ENCODE peak calls at places on chromosomes 2 and 18, in six cellular contexts. One of them, this sample, is unnamed.

GRCh38 chr2:107132141-107132540 is 246.2 kb upstream of the ST6GAL2 start:
- DNase-seq in H1: no peak
- DNase-seq in mesenchymal stem cell: no peak
- DNase-seq in neuronal stem cell: no peak
- DNase-seq in H9: no peak
- DNase-seq in mesendoderm: no peak
- DNase-seq in this sample: no peak

GRCh38 chr18:39564716-39565115 is 1999.1 kb upstream of the CELF4 start:
- DNase-seq in H1: no peak
- DNase-seq in mesenchymal stem cell: peak; percentile 51
- DNase-seq in mesendoderm: no peak
- DNase-seq in H9: no peak
- DNase-seq in neuronal stem cell: no peak
- DNase-seq in this sample: no peak

GRCh38 chr2:230738391-230738811 is 25.8 kb downstream of the CAB39 start:
- DNase-seq in H1: no peak
- DNase-seq in H9: no peak
- DNase-seq in neuronal stem cell: no peak
- DNase-seq in mesenchymal stem cell: peak; percentile 83
- DNase-seq in mesendoderm: no peak
- DNase-seq in this sample: peak; percentile 63

GRCh38 chr2:126527836-126528490 is 128.0 kb upstream of the GYPC start:
- DNase-seq in H1: peak; percentile 79
- DNase-seq in H9: peak; percentile 80
- DNase-seq in mesendoderm: peak; percentile 82
- DNase-seq in mesenchymal stem cell: peak; percentile 61
- DNase-seq in neuronal stem cell: no peak
- DNase-seq in this sample: peak; percentile 58

GRCh38 chr2:19786408-19787058 is 115.2 kb downstream of the TTC32 start:
- DNase-seq in neuronal stem cell: no peak
- DNase-seq in H9: no peak
- DNase-seq in mesendoderm: peak; percentile 60
- DNase-seq in H1: no peak
- DNase-seq in mesenchymal stem cell: peak; percentile 66
- DNase-seq in this sample: peak; percentile 86

GRCh38 chr2:177680866-177681358 is 288.3 kb downstream of the AGPS start:
- DNase-seq in H9: no peak
- DNase-seq in H1: no peak
- DNase-seq in neuronal stem cell: no peak
- DNase-seq in mesendoderm: no peak
- DNase-seq in mesenchymal stem cell: no peak
- DNase-seq in this sample: no peak

GRCh38 chr2:183037281-183037659 is 987 bp downstream of the NCKAP1 start:
- DNase-seq in mesenchymal stem cell: peak; percentile 57
- DNase-seq in mesendoderm: peak; percentile 51
- DNase-seq in H1: no peak
- DNase-seq in neuronal stem cell: no peak
- DNase-seq in H9: no peak
- DNase-seq in this sample: peak; percentile 47

GRCh38 chr2:43941359-43941758 is 54.4 kb downstream of the LRPPRC start:
- DNase-seq in mesenchymal stem cell: no peak
- DNase-seq in H9: no peak
- DNase-seq in H1: no peak
- DNase-seq in mesendoderm: no peak
- DNase-seq in neuronal stem cell: no peak
- DNase-seq in this sample: no peak

GRCh38 chr2:86622878-86623548 is 652 bp downstream of the RNF103 start:
- DNase-seq in H9: no peak
- DNase-seq in neuronal stem cell: peak; percentile 33
- DNase-seq in H1: peak; percentile 66
- DNase-seq in mesendoderm: no peak
- DNase-seq in mesenchymal stem cell: no peak
- DNase-seq in this sample: no peak

GRCh38 chr18:78525364-78526111 is 454.1 kb upstream of the SALL3 start:
- DNase-seq in neuronal stem cell: no peak
- DNase-seq in H9: no peak
- DNase-seq in mesenchymal stem cell: no peak
- DNase-seq in H1: no peak
- DNase-seq in mesendoderm: no peak
- DNase-seq in this sample: peak; percentile 1

GRCh38 chr18:58792086-58792485 is 72.6 kb upstream of the ZNF532 start:
- DNase-seq in mesendoderm: no peak
- DNase-seq in mesenchymal stem cell: no peak
- DNase-seq in H1: no peak
- DNase-seq in H9: no peak
- DNase-seq in neuronal stem cell: no peak
- DNase-seq in this sample: no peak

GRCh38 chr2:19819097-19820065 is 82.4 kb downstream of the TTC32 start:
- DNase-seq in H1: peak; percentile 26
- DNase-seq in mesenchymal stem cell: peak; percentile 52
- DNase-seq in H9: no peak
- DNase-seq in neuronal stem cell: no peak
- DNase-seq in mesendoderm: peak; percentile 87
- DNase-seq in this sample: peak; percentile 85

GRCh38 chr2:57908736-57909161 is 137.9 kb upstream of the VRK2 start:
- DNase-seq in H1: no peak
- DNase-seq in mesenchymal stem cell: no peak
- DNase-seq in mesendoderm: no peak
- DNase-seq in H9: no peak
- DNase-seq in neuronal stem cell: no peak
- DNase-seq in this sample: no peak

GRCh38 chr2:236814558-236814957 is 244.9 kb downstream of the ACKR3 start:
- DNase-seq in H1: no peak
- DNase-seq in mesendoderm: no peak
- DNase-seq in neuronal stem cell: no peak
- DNase-seq in H9: no peak
- DNase-seq in mesenchymal stem cell: no peak
- DNase-seq in this sample: no peak

GRCh38 chr2:28566441-28567075 is 70.7 kb downstream of the PLB1 start:
- DNase-seq in H9: peak; percentile 87
- DNase-seq in H1: peak; percentile 97
- DNase-seq in mesendoderm: peak; percentile 83
- DNase-seq in mesenchymal stem cell: peak; percentile 82
- DNase-seq in neuronal stem cell: peak; percentile 87
- DNase-seq in this sample: peak; percentile 72

GRCh38 chr2:96772903-96773675 is 12.4 kb downstream of the CNNM4 start:
- DNase-seq in mesenchymal stem cell: no peak
- DNase-seq in neuronal stem cell: no peak
- DNase-seq in H9: no peak
- DNase-seq in H1: no peak
- DNase-seq in mesendoderm: no peak
- DNase-seq in this sample: no peak

GRCh38 chr18:58310517-58310916 is 266.5 kb downstream of the NEDD4L start:
- DNase-seq in H1: no peak
- DNase-seq in mesenchymal stem cell: peak; percentile 13
- DNase-seq in mesendoderm: no peak
- DNase-seq in H9: no peak
- DNase-seq in neuronal stem cell: no peak
- DNase-seq in this sample: no peak

GRCh38 chr18:50659091-50660003 is 99.5 kb downstream of the MAPK4 start:
- DNase-seq in neuronal stem cell: no peak
- DNase-seq in mesendoderm: peak; percentile 44
- DNase-seq in H1: no peak
- DNase-seq in mesenchymal stem cell: no peak
- DNase-seq in H9: no peak
- DNase-seq in this sample: peak; percentile 5

GRCh38 chr18:56124186-56124585 is 514.2 kb downstream of the TXNL1 start:
- DNase-seq in mesendoderm: no peak
- DNase-seq in H1: no peak
- DNase-seq in H9: no peak
- DNase-seq in neuronal stem cell: no peak
- DNase-seq in mesenchymal stem cell: no peak
- DNase-seq in this sample: peak; percentile 90

GRCh38 chr2:42267530-42267929 is 93.5 kb downstream of the COX7A2L start:
- DNase-seq in mesendoderm: no peak
- DNase-seq in mesenchymal stem cell: no peak
- DNase-seq in H9: no peak
- DNase-seq in neuronal stem cell: no peak
- DNase-seq in H1: no peak
- DNase-seq in this sample: no peak
- H3K4ac ChIP-seq in mesendoderm: no peak overlapping the region
- H3K4ac ChIP-seq in mesenchymal stem cell: no peak overlapping the region
- H3K4ac ChIP-seq in H9: no peak overlapping the region
- H3K4ac ChIP-seq in neuronal stem cell: no peak overlapping the region
- H3K4ac ChIP-seq in H1: no peak overlapping the region
- H3K4ac ChIP-seq in this sample: no peak overlapping the region

GRCh38 chr2:1728821-1729220 is 15.5 kb downstream of the PXDN start:
- DNase-seq in mesendoderm: peak; percentile 65
- DNase-seq in neuronal stem cell: no peak
- DNase-seq in H1: peak; percentile 68
- DNase-seq in H9: peak; percentile 74
- DNase-seq in mesenchymal stem cell: peak; percentile 77
- DNase-seq in this sample: peak; percentile 62
- H3K4ac ChIP-seq in mesendoderm: no peak overlapping the region
- H3K4ac ChIP-seq in neuronal stem cell: no peak overlapping the region
- H3K4ac ChIP-seq in H1: no peak overlapping the region
- H3K4ac ChIP-seq in H9: no peak overlapping the region
- H3K4ac ChIP-seq in mesenchymal stem cell: no peak overlapping the region
- H3K4ac ChIP-seq in this sample: peak overlapping the region; percentile 89

GRCh38 chr2:174623106-174623680 is 25.6 kb upstream of the WIPF1 start:
- DNase-seq in mesendoderm: no peak
- DNase-seq in mesenchymal stem cell: no peak
- DNase-seq in H9: no peak
- DNase-seq in neuronal stem cell: no peak
- DNase-seq in H1: no peak
- DNase-seq in this sample: no peak
- H3K4ac ChIP-seq in mesendoderm: no peak overlapping the region
- H3K4ac ChIP-seq in mesenchymal stem cell: no peak overlapping the region
- H3K4ac ChIP-seq in H9: no peak overlapping the region
- H3K4ac ChIP-seq in neuronal stem cell: no peak overlapping the region
- H3K4ac ChIP-seq in H1: no peak overlapping the region
- H3K4ac ChIP-seq in this sample: no peak overlapping the region

DNA sequence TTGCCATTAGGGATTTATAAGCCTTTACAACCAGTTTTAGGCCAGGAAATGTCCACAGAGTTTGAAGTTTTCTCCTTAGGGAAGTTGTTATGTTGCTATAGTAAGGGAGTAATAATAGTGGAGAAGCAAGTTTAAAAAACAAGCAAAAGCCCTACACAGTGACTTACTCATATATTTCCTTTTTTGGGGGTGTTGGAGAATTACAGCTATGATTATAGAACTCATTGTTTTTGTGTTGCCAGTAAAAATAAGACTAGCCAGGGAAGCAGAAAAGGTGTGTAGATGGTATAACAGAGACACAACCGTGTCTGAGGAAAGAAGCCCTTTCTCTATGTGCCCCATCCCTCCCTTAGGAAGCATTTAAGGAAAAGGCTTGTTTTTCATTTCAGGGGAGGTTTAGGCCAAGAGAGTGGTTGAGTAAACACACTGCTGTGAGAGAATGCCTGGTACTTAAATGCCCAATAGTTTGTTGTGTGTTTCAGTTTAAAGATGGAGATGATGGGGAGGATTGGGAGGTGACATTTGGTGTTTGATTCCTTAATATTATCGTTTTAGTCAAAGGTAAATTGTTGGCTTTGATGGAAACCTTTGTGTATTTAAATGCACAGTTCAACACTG is 2.4 kb downstream of the VAPA start:
- DNase-seq in H9: no peak
- DNase-seq in neuronal stem cell: no peak
- DNase-seq in H1: no peak
- DNase-seq in mesenchymal stem cell: peak; percentile 53
- DNase-seq in mesendoderm: no peak
- DNase-seq in this sample: peak; percentile 25
- H3K4ac ChIP-seq in H9: no peak overlapping the region
- H3K4ac ChIP-seq in neuronal stem cell: no peak overlapping the region
- H3K4ac ChIP-seq in H1: no peak overlapping the region
- H3K4ac ChIP-seq in mesenchymal stem cell: no peak overlapping the region
- H3K4ac ChIP-seq in mesendoderm: no peak overlapping the region
- H3K4ac ChIP-seq in this sample: peak overlapping the region; percentile 52

GRCh38 chr2:150983498-150983897 is 278.2 kb downstream of the RBM43 start:
- DNase-seq in H9: no peak
- DNase-seq in H1: no peak
- DNase-seq in mesendoderm: peak; percentile 8
- DNase-seq in neuronal stem cell: no peak
- DNase-seq in mesenchymal stem cell: no peak
- DNase-seq in this sample: no peak
- H3K4ac ChIP-seq in H9: no peak overlapping the region
- H3K4ac ChIP-seq in H1: no peak overlapping the region
- H3K4ac ChIP-seq in mesendoderm: no peak overlapping the region
- H3K4ac ChIP-seq in neuronal stem cell: no peak overlapping the region
- H3K4ac ChIP-seq in mesenchymal stem cell: peak overlapping the region; percentile 85
- H3K4ac ChIP-seq in this sample: no peak overlapping the region

DNA sequence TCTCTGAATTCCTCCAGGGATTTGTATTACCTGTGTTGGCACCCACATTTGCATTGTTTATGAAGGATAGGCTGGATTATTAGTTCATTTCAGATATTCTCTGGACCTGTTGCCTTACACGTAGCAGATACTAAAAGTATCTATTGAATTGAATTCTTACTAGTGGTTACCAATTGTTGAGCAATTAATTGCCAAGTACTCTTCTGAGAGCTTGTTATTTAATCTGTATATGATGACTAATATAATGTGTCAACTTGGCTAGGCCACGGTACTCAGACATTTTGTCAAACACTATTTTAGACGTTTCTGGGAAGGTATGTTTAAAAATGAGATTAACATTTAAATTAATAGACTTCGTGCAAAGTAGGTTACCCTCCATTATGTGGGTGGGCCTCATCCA is 2.5 kb upstream of the SPP2 start:
- DNase-seq in mesenchymal stem cell: no peak
- DNase-seq in H9: no peak
- DNase-seq in neuronal stem cell: no peak
- DNase-seq in H1: no peak
- DNase-seq in mesendoderm: no peak
- DNase-seq in this sample: no peak
- H3K4ac ChIP-seq in mesenchymal stem cell: no peak overlapping the region
- H3K4ac ChIP-seq in H9: no peak overlapping the region
- H3K4ac ChIP-seq in neuronal stem cell: no peak overlapping the region
- H3K4ac ChIP-seq in H1: no peak overlapping the region
- H3K4ac ChIP-seq in mesendoderm: no peak overlapping the region
- H3K4ac ChIP-seq in this sample: no peak overlapping the region